ENCODE peak calls at places on chromosomes 3 and 15, in four cellular contexts. M, C, X and P are unnamed samples.

GRCh38 chr15:90592144-90592887 is 62.6 kb downstream of the CRTC3 start:
- DNase-seq in M (no peak), C (no peak), X (no peak), P (no peak)

GRCh38 chr3:51547274-51547673 is 8.8 kb downstream of the RAD54L2 start:
- DNase-seq in M (no peak), C (no peak), X (no peak), P (no peak)

GRCh38 chr3:161484226-161484625 is 12.4 kb upstream of the OTOL1 start:
- DNase-seq in M (no peak), C (no peak), X (no peak), P (no peak)

GRCh38 chr15:44667039-44667360 is 3.5 kb upstream of the SPG11 start:
- DNase-seq in M (no peak), C (no peak), X (no peak), P (no peak)

GRCh38 chr3:167884481-167884880 is 149.0 kb downstream of the SERPINI1 start:
- DNase-seq in M (no peak), C (no peak), X (no peak), P (no peak)

GRCh38 chr15:92073044-92073785 is 219.7 kb downstream of the SLCO3A1 start:
- DNase-seq in M (no peak), C (no peak), X (peak; percentile 15), P (peak; percentile 29)

GRCh38 chr3:172332256-172333041 is 115.8 kb downstream of the GHSR start:
- DNase-seq in M (peak; percentile 65), C (peak; percentile 47), X (peak; percentile 29), P (peak; percentile 47)

GRCh38 chr15:78092111-78093041 is at the start of gene SH2D7:
- DNase-seq in M (no peak), C (no peak), X (no peak), P (no peak)

GRCh38 chr15:80940851-80941250 is 48.8 kb downstream of the MESD start:
- DNase-seq in M (no peak), C (no peak), X (no peak), P (no peak)

GRCh38 chr3:136193273-136194043 is 2.7 kb downstream of the MSL2 start:
- DNase-seq in M (no peak), C (no peak), X (peak; percentile 8), P (no peak)

GRCh38 chr15:78149805-78150751 is 916 bp downstream of the IDH3A start:
- DNase-seq in M (no peak), C (no peak), X (peak; percentile 80), P (no peak)

GRCh38 chr3:14628406-14628805 is 23.2 kb upstream of the CCDC174 start:
- DNase-seq in M (no peak), C (no peak), X (no peak), P (no peak)

GRCh38 chr3:195809291-195809785 is 2.4 kb downstream of the MUC4 start:
- DNase-seq in M (no peak), C (no peak), X (peak; percentile 32), P (no peak)

GRCh38 chr3:28286595-28286994 is 45.2 kb downstream of the CMC1 start:
- DNase-seq in M (no peak), C (peak; percentile 1), X (no peak), P (peak; percentile 16)

GRCh38 chr3:194251891-194252560 is 99.1 kb downstream of the CPN2 start:
- DNase-seq in M (no peak), C (no peak), X (no peak), P (no peak)